ENCODE peak calls at places on chromosomes 16 and 17, in five cellular contexts. N is HCT116, Y is K562, C is SK-N-MC, P is HepG2. O is an unnamed sample.

GRCh38 chr16:47732122-47732805 is 271.1 kb downstream of the PHKB start:
- DNase-seq in C (no peak), P (no peak), N (peak), Y (no peak), O (peak)

GRCh38 chr17:43030137-43030767 is 5.2 kb downstream of the RND2 start:
- DNase-seq in Y (no peak), P (no peak), N (no peak), C (no peak), O (no peak)

GRCh38 chr16:495127-495748 is 32.3 kb upstream of the CAPN15 start:
- DNase-seq in P (peak), C (no peak), N (no peak), Y (peak), O (peak)

GRCh38 chr16:84699147-84699711 is 571 bp upstream of the USP10 start:
- DNase-seq in P (no peak), C (no peak), N (no peak), Y (no peak), O (peak)

GRCh38 chr17:4710693-4711634 is 532 bp downstream of the ARRB2 start:
- DNase-seq in C (no peak), Y (no peak), N (no peak), P (no peak), O (no peak)

GRCh38 chr17:82213251-82214011 is 789 bp upstream of the CCDC57 start:
- DNase-seq in Y (peak), P (peak), C (no peak), N (no peak), O (peak)

GRCh38 chr17:6456914-6457687 is 12.8 kb downstream of the PIMREG start:
- DNase-seq in P (peak), C (no peak), N (no peak), Y (peak), O (peak)

GRCh38 chr17:40316571-40317344 is 7.8 kb downstream of the RARA start:
- DNase-seq in C (no peak), Y (no peak), N (peak), P (peak), O (peak)

GRCh38 chr16:13923703-13924298 is 3.8 kb downstream of the ERCC4 start:
- DNase-seq in P (peak), C (peak), Y (peak), N (peak), O (peak)

GRCh38 chr16:86015606-86016005 is 116.6 kb downstream of the IRF8 start:
- DNase-seq in C (no peak), P (no peak), N (no peak), Y (no peak), O (no peak)

GRCh38 chr17:28574536-28574935 is 2.2 kb downstream of the ALDOC start:
- DNase-seq in N (no peak), P (no peak), C (no peak), Y (no peak), O (no peak)

GRCh38 chr17:55660171-55660886 is 62.3 kb downstream of the TMEM100 start:
- DNase-seq in P (peak), N (no peak), Y (no peak), C (peak), O (peak)

GRCh38 chr17:45042346-45043120 is 8.9 kb downstream of the DCAKD start:
- DNase-seq in N (no peak), P (no peak), Y (no peak), C (no peak), O (no peak)

GRCh38 chr16:89958068-89958467 is 9.5 kb downstream of the DEF8 start:
- DNase-seq in Y (peak), N (peak), P (peak), C (no peak), O (peak)
- H3K9ac ChIP-seq in Y (no peak), N (no peak), P (no peak), C (no peak), O (no peak)

GRCh38 chr16:2712063-2712441 is 8.0 kb downstream of the PRSS27 start:
- DNase-seq in P (no peak), C (no peak), N (no peak), Y (no peak), O (no peak)

GRCh38 chr16:2713985-2714774 is 5.8 kb downstream of the PRSS27 start:
- DNase-seq in Y (no peak), N (no peak), C (no peak), P (no peak), O (no peak)

GRCh38 chr16:2713523-2713922 is 6.5 kb downstream of the PRSS27 start:
- DNase-seq in P (no peak), N (no peak), Y (no peak), C (no peak), O (no peak)

GRCh38 chr16:2711370-2712062 is 8.5 kb downstream of the PRSS27 start:
- DNase-seq in P (no peak), C (no peak), N (no peak), Y (no peak), O (no peak)

DNA sequence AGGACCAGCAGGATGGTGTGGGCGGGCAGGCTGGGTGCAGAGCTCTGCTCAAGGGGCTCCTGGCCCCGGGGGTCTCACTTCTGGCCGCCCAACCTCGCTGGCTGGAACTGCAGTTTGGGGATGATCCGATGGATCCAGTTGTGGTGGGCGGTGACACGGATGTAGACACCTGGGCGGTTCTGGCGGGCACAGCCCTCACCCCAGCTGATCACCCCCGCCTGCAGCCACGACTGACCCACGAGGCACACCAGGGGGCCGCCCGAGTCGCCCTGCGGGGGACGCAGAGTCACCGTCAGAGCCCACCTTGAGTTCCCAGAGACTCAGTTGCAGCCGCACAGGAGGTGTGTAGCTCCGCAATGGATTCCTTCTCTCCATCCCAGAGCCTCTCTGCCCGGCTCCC is 7.5 kb downstream of the PRSS27 start:
- DNase-seq in C (no peak), Y (no peak), P (no peak), N (no peak), O (no peak)
- TF ChIP-seq POLR2AphosphoS5 in C (no peak), Y (no peak), P (no peak), N (no peak), O (no peak)

GRCh38 chr17:37483311-37484039 is 6.2 kb upstream of the DUSP14 start:
- DNase-seq in C (no peak), P (no peak), Y (no peak), N (no peak), O (no peak)
- H3K9ac ChIP-seq in C (no peak), P (no peak), Y (no peak), N (no peak), O (no peak)

GRCh38 chr17:73365934-73366623 is 54.3 kb upstream of the CDC42EP4 start:
- DNase-seq in P (no peak), C (no peak), N (no peak), Y (no peak), O (no peak)
- TF ChIP-seq POLR2AphosphoS5 in P (no peak), C (no peak), N (no peak), Y (no peak), O (no peak)

DNA sequence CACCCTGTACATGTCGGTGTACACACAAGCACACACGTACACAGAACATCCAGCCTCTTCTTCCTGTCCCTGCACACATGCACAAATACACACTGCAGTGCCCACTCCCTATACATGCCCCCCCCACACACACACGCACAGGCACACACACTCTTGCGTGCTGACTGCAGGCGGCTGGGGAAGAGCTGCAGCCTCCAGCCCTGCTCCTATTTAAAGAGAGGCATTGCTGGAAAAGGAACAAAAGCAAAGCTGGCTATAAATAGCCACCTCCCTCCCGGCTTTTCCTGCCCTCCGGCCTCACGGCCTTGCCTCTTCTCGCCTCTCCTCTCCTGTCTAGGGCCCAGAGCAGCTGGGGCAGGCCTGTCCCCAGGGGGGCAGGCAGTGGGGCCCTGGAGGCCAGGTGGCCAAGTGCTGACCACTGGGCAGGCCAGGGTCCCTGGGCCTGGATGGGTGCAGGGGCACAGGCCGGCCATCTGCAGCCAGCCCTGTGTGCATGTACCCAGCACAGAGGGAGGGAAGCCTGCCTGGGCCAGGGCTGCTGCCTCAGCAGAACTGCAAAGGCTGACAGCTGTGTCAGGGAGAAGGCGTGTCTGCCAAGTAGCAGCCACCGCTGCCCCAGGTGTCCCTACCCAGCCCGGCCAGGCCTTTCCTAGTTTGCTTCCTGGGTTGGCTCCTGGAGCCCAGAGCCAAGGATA is 25.4 kb downstream of the RTN4RL1 start:
- DNase-seq in C (no peak), P (peak), N (no peak), Y (no peak), O (peak)
- H3K9ac ChIP-seq in C (no peak), P (no peak), N (no peak), Y (no peak), O (no peak)